ENCODE peak calls at places on chromosomes 5 and 9, in seven cellular contexts. C, L, A, G, U, K and T are unnamed samples.

GRCh38 chr9:98767196-98767595 is 29.2 kb downstream of the ANKS6 start:
- DNase-seq in K (no peak), L (no peak), C (no peak), U (no peak), A (no peak), G (no peak), T (no peak)

GRCh38 chr5:149537374-149537959 is 13.8 kb downstream of the CSNK1A1 start:
- DNase-seq in L (no peak), G (no peak), U (no peak), C (no peak), K (no peak), A (no peak), T (no peak)

GRCh38 chr9:6449645-6450044 is 36.6 kb downstream of the UHRF2 start:
- DNase-seq in K (no peak), L (no peak), C (no peak), U (no peak), A (no peak), G (no peak), T (no peak)

GRCh38 chr5:9885164-9885563 is 255.0 kb upstream of the TAS2R1 start:
- DNase-seq in A (no peak), U (no peak), K (no peak), L (no peak), G (no peak), C (no peak), T (no peak)

GRCh38 chr5:129361441-129362025 is 98.6 kb upstream of the ADAMTS19 start:
- DNase-seq in G (no peak), C (no peak), U (no peak), K (no peak), L (no peak), A (no peak), T (no peak)

GRCh38 chr5:54539001-54539400 is 21.4 kb downstream of the SNX18 start:
- DNase-seq in A (no peak), K (no peak), C (no peak), U (no peak), L (no peak), G (no peak), T (no peak)

GRCh38 chr5:111830333-111830732 is 73.3 kb upstream of the NREP start:
- DNase-seq in C (peak; percentile 99), A (peak; percentile 94), K (no peak), U (no peak), L (no peak), G (no peak), T (no peak)

GRCh38 chr9:137702615-137703379 is 84.0 kb downstream of the EHMT1 start:
- DNase-seq in A (no peak), G (no peak), U (no peak), K (no peak), L (no peak), C (no peak), T (no peak)

GRCh38 chr9:22108581-22109370 is 99.7 kb upstream of the CDKN2B start:
- DNase-seq in L (no peak), A (no peak), C (no peak), K (no peak), G (no peak), U (no peak), T (no peak)

GRCh38 chr9:75993434-75993833 is 103.0 kb downstream of the PCSK5 start:
- DNase-seq in A (peak; percentile 40), G (no peak), U (no peak), L (no peak), C (no peak), K (no peak), T (no peak)

GRCh38 chr5:73119492-73120157 is 750 bp upstream of the TMEM171 start:
- DNase-seq in G (peak; percentile 73), K (no peak), L (peak; percentile 90), C (no peak), A (no peak), U (no peak), T (peak; percentile 59)

GRCh38 chr9:70466976-70467551 is 52.6 kb upstream of the KLF9 start:
- DNase-seq in U (no peak), G (no peak), A (peak; percentile 82), K (no peak), C (no peak), L (no peak), T (no peak)

GRCh38 chr5:110768138-110768845 is 29.5 kb downstream of the SLC25A46 start:
- DNase-seq in L (no peak), C (no peak), K (no peak), U (no peak), G (no peak), A (peak; percentile 11), T (no peak)

GRCh38 chr9:133813749-133814585 is 75.8 kb upstream of the SARDH start:
- DNase-seq in A (no peak), K (peak; percentile 93), L (no peak), C (no peak), G (no peak), U (no peak), T (no peak)

GRCh38 chr5:90434116-90434714 is 24.7 kb upstream of the CETN3 start:
- DNase-seq in C (no peak), A (peak; percentile 47), K (no peak), G (peak; percentile 33), U (peak; percentile 51), L (no peak), T (no peak)

GRCh38 chr5:142107729-142108431 is 699 bp upstream of the NDFIP1 start:
- DNase-seq in L (no peak), G (no peak), A (no peak), U (no peak), K (no peak), C (no peak), T (no peak)

GRCh38 chr9:86434039-86434726 is 80.0 kb upstream of the TUT7 start:
- DNase-seq in U (no peak), G (no peak), C (no peak), L (no peak), K (no peak), A (peak; percentile 43), T (peak; percentile 52)

GRCh38 chr5:111963555-111963954 is 206.6 kb upstream of the NREP start:
- DNase-seq in C (no peak), G (no peak), A (no peak), U (no peak), L (no peak), K (no peak), T (no peak)

GRCh38 chr5:107929080-107929479 is 258.3 kb upstream of the EFNA5 start:
- DNase-seq in A (no peak), K (no peak), G (no peak), C (no peak), L (no peak), U (no peak), T (no peak)

GRCh38 chr9:86034863-86035734 is 64.3 kb downstream of the GOLM1 start:
- DNase-seq in K (no peak), A (peak; percentile 50), G (peak; percentile 64), C (no peak), L (no peak), U (no peak), T (no peak)

GRCh38 chr5:14238272-14238671 is 95.1 kb downstream of the TRIO start:
- DNase-seq in K (no peak), L (no peak), A (no peak), U (no peak), C (no peak), G (no peak), T (no peak)

GRCh38 chr9:15618540-15619331 is 65.9 kb downstream of the CCDC171 start:
- DNase-seq in A (no peak), K (no peak), L (no peak), U (no peak), G (no peak), C (no peak), T (peak; percentile 48)
- H3K4me3 ChIP-seq in A (no peak overlapping the region), K (no peak overlapping the region), L (no peak overlapping the region), U (no peak overlapping the region), G (no peak overlapping the region), C (no peak overlapping the region), T (no peak overlapping the region)

GRCh38 chr9:35756743-35757526 is 2.9 kb upstream of the MSMP start:
- DNase-seq in A (no peak), G (peak; percentile 74), C (no peak), U (peak; percentile 47), L (peak; percentile 78), K (peak; percentile 74), T (peak; percentile 61)

GRCh38 chr9:35757527-35758275 is 3.6 kb upstream of the MSMP start:
- DNase-seq in G (no peak), U (no peak), K (peak; percentile 48), L (no peak), C (no peak), A (no peak), T (no peak)

GRCh38 chr9:35754264-35754663 is at the start of gene MSMP:
- DNase-seq in U (no peak), K (no peak), L (no peak), C (no peak), A (no peak), G (no peak), T (no peak)

GRCh38 chr9:35755071-35755470 is 995 bp upstream of the MSMP start:
- DNase-seq in L (no peak), C (no peak), G (no peak), K (no peak), A (no peak), U (no peak), T (no peak)

GRCh38 chr9:35756275-35756742 is 2.2 kb upstream of the MSMP start:
- DNase-seq in A (no peak), L (peak; percentile 72), C (no peak), U (peak; percentile 79), K (peak; percentile 63), G (peak; percentile 74), T (peak; percentile 66)
- TF ChIP-seq CTCF in A (peak; percentile 80), L (peak; percentile 50), C (peak; percentile 67), U (peak; percentile 67), K (peak; percentile 63), G (no peak), T (peak; percentile 62)

DNA sequence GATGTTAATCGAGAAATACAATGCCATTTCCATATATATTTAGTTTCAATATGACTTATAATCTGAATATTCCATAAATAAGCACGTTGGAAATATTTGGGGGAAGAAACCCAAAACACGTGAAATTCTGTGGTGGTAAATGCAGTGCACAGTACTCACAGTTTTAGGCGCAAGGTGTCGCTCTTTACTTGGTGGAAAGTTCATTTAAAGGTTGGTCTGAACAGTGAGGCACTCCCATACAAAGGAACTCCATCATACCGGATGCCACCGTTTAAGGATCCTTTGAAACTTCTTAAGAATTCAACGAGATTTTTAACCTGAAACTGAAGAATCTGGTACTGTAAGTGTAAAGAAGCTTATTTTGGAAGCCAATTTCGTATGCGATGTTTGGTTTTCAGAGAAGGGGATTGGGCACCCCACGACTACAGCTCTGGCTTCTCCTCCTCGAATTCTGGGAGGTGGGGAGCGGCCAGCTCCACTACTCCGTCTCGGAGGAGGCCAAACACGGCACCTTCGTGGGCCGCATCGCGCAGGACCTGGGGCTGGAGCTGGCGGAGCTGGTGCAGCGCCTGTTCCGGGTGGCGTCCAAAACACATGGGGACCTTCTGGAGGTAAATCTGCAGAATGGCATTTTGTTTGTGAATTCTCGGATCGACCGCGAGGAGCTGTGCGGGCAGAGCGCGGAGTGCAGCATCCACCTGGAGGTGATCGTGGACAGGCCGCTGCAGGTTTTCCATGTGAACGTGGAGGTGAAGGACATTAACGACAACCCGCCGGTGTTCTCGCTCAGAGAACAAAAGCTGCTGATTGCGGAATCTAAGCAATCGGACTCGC is at the start of gene PCDHA11:
- DNase-seq in L (no peak), U (no peak), G (no peak), C (no peak), A (no peak), K (no peak), T (no peak)
- H3K27ac ChIP-seq in L (no peak within 1 kb of the TSS), U (no peak within 1 kb of the TSS), G (no peak within 1 kb of the TSS), C (no peak within 1 kb of the TSS), A (no peak within 1 kb of the TSS), K (no peak within 1 kb of the TSS), T (no peak within 1 kb of the TSS)

DNA sequence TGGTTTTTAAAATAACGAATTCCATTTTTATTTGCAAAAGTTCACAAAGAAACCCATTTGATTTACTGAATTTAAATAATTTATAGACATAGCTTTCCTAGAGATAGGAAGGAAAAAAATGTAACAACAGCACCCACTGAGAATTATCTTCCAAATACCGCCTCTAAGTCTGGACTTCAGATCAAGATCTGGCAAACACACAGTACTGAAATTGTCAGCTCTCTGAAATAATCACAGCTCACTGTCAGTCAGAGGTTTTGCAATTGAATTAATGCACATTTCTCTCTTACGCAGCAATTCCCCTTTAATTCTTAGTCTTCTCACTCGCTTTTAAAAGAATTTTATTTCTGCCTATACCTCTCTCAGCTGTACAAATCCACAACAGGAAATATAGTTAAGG is 29.2 kb upstream of the LPAR1 start:
- DNase-seq in A (no peak), L (no peak), U (no peak), C (no peak), G (no peak), K (no peak), T (no peak)
- H3K4me3 ChIP-seq in A (no peak overlapping the region), L (no peak overlapping the region), U (no peak overlapping the region), C (no peak overlapping the region), G (no peak overlapping the region), K (no peak overlapping the region), T (no peak overlapping the region)